ENCODE peak calls at places on chromosomes 2 and 18, in seven cellular contexts. Z is hepatocyte; J is CD8-positive, alpha-beta T cell; Y is breast epithelium; S is PC-9; A is adrenal gland; P is kidney epithelial cell. W is an unnamed sample. For H3K36me3, the result is how much of the 10 kb centered on the place peaks cover.

GRCh38 chr2:184053326-184053725 is 545.0 kb upstream of the ZNF804A start:
- DNase-seq in P (peak), Y (no peak), S (peak), Z (no peak), A (no peak), J (no peak), W (no peak)

GRCh38 chr2:65877331-65877791 is 445.0 kb upstream of the SPRED2 start:
- DNase-seq in Z (no peak), J (no peak), P (no peak), S (no peak), A (no peak), Y (no peak), W (no peak)

GRCh38 chr2:51918113-51918512 is 886.2 kb upstream of the NRXN1 start:
- DNase-seq in P (no peak), Y (no peak), S (no peak), Z (no peak), J (no peak), A (no peak), W (no peak)

GRCh38 chr2:39954346-39954745 is 175.3 kb upstream of the THUMPD2 start:
- DNase-seq in S (no peak), P (peak), A (no peak), Y (no peak), Z (no peak), J (no peak), W (no peak)

GRCh38 chr2:11738589-11739436 is 7.6 kb upstream of the LPIN1 start:
- DNase-seq in S (peak), A (peak), J (no peak), Y (no peak), Z (peak), P (no peak), W (peak)

GRCh38 chr2:17580319-17580715 is 39.8 kb downstream of the VSNL1 start:
- DNase-seq in S (no peak), Z (no peak), P (no peak), Y (no peak), J (no peak), A (no peak), W (no peak)

GRCh38 chr2:70006447-70006784 is 45.0 kb upstream of the ASPRV1 start:
- DNase-seq in Y (no peak), J (no peak), P (no peak), Z (no peak), A (peak), S (no peak), W (no peak)

GRCh38 chr2:182868423-182868822 is 2.0 kb upstream of the FRZB start:
- DNase-seq in A (no peak), Z (no peak), S (no peak), Y (no peak), P (no peak), J (no peak), W (no peak)

GRCh38 chr18:50748243-50749229 is 71.3 kb downstream of the MRO start:
- DNase-seq in Z (peak), A (no peak), P (no peak), S (no peak), J (no peak), Y (no peak), W (no peak)

GRCh38 chr2:23541453-23542334 is 156.7 kb downstream of the KLHL29 start:
- DNase-seq in Y (no peak), A (peak), J (no peak), P (no peak), Z (peak), S (no peak), W (no peak)

GRCh38 chr2:38274286-38275276 is 102.5 kb downstream of the ATL2 start:
- DNase-seq in Z (peak), Y (no peak), J (no peak), S (peak), P (peak), A (peak), W (no peak)

GRCh38 chr2:158923180-158923594 is 45.3 kb upstream of the TANC1 start:
- DNase-seq in Z (peak), P (no peak), J (no peak), Y (no peak), S (peak), A (no peak), W (no peak)

GRCh38 chr2:66805136-66805535 is 370.2 kb downstream of the MEIS1 start:
- DNase-seq in J (no peak), Y (no peak), Z (peak), P (no peak), A (no peak), S (no peak), W (no peak)

GRCh38 chr18:47595816-47596501 is 334.5 kb downstream of the SMAD2 start:
- DNase-seq in Z (no peak), A (no peak), S (no peak), Y (no peak), J (no peak), P (no peak), W (no peak)
- TF ChIP-seq CTCF in Z (peak), A (no peak), S (peak), Y (no peak), J (no peak), P (peak), W (no peak)

GRCh38 chr2:157872791-157873190 is 3.3 kb downstream of the ACVR1 start:
- DNase-seq in Y (no peak), J (no peak), A (no peak), S (no peak), Z (no peak), P (no peak), W (no peak)

GRCh38 chr2:157874997-157875719 is 972 bp downstream of the ACVR1 start:
- DNase-seq in A (peak), J (peak), Y (no peak), S (peak), Z (peak), P (no peak), W (peak)

GRCh38 chr2:157875720-157876065 is 437 bp downstream of the ACVR1 start:
- DNase-seq in J (peak), A (peak), Z (peak), P (no peak), Y (peak), S (no peak), W (peak)

GRCh38 chr2:157876066-157876770 is at the start of gene ACVR1:
- DNase-seq in Z (peak), S (peak), J (peak), Y (peak), A (peak), P (peak), W (peak)

DNA sequence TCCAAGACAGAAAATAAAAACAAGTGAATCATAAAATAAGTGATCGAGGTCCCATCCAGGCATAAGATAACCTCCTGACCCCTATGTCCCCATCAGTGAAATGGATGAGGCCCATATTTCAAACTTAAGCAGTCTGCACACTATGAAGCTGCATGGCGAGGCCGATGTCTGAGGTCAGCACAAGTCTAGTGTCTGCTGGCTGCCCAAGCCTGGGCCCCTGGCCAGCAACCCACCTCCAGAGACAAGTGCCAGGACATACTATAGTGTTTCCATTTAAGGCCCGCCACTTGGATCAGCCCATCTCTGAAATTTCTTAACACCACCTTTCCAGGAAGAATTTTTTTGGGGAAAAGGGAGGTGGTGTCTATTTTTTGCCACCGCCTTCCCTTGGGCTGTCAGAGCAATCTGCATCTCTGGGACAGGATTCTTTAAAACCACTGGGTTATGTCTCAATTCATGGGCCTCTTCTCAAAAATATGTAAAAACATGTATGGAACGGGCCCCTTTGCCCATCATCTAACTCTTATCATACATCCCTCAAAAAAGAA is 1.8 kb downstream of the ACVR1 start:
- DNase-seq in S (no peak), A (peak), P (no peak), J (no peak), Y (no peak), Z (no peak), W (no peak)
- H3K4me3 ChIP-seq in S (peak), A (peak), P (peak), J (no peak), Y (peak), Z (peak), W (peak)

GRCh38 chr2:27661371-27661770 is 2.0 kb downstream of the SUPT7L start:
- DNase-seq in Y (no peak), J (no peak), S (no peak), Z (no peak), A (no peak), P (no peak), W (no peak)
- H3K36me3 ChIP-seq in Y (under half), J (under half), S (under half), Z (under half), A (under half), P (under half), W (under half)

GRCh38 chr2:96239745-96240264 is 26.0 kb downstream of the TMEM127 start:
- DNase-seq in Y (no peak), Z (no peak), A (no peak), J (no peak), S (no peak), P (no peak), W (no peak)

GRCh38 chr2:96239091-96239490 is 26.7 kb downstream of the TMEM127 start:
- DNase-seq in A (no peak), S (no peak), P (no peak), J (no peak), Z (no peak), Y (no peak), W (no peak)

GRCh38 chr2:96241901-96242611 is 23.7 kb downstream of the TMEM127 start:
- DNase-seq in Y (no peak), J (peak), A (peak), S (no peak), Z (no peak), P (no peak), W (no peak)

GRCh38 chr2:96240341-96241038 is 25.3 kb downstream of the TMEM127 start:
- DNase-seq in J (no peak), P (no peak), Y (no peak), A (no peak), Z (no peak), S (no peak), W (no peak)

DNA sequence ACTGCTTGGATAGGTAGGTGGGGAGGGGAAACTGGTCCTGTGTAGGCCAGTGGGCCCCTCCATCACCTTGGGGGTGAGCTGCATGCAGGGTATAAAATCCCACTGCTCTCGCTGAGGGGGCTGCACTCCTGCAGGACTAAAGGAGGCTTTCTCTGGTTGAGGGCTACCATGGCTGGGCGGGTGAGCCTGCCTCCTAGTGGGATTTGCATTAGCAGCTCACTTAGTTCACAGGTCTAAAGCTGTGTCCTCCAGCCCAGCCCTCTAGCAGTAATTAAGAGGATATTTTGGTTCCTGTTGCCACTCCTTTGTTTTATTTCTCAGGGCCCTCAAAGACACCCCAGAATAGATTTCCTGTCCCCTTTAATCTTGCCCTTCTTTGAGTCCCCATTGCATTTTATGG is 24.6 kb downstream of the TMEM127 start:
- DNase-seq in J (no peak), A (no peak), Z (no peak), P (no peak), Y (no peak), S (no peak), W (no peak)
- TF ChIP-seq CTCF in J (no peak), A (no peak), Z (no peak), P (no peak), Y (no peak), S (no peak), W (no peak)

DNA sequence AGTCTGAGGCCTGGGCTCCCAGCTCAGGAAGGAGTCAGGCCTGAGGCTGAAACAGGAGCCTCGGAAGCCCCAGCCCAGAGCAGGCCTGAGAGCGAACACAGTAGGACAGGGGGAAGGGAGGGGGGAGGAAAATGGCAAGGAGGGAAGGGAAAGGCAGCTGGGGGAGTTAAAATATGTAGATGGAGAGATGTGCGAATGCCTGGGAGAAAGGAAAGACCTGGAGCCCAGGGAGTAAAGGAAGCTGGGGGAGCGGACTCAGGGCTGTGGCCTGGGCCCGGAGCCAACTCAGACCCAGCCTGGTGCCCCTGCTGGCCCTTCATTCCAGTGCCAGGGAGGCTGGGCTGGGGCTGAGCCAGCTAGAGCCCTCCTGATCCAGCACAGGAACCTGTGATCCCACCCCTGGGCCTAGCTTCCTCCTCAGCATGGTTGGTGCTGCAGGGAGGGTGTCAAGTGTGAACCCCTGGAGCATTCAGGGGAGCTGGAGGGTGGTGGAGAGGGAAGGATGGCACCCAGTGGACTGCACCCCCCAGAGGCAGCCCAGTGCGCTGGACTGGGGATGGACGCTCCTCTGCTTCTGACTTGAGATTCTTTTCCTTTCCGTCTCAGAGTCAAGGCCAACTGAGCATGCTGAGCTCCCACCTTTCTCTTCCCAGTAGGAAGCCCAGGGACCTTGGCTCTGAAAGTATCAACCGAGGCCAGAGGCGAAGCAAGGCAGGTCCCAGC is 46.3 kb downstream of the EMX1 start:
- DNase-seq in A (no peak), J (no peak), Y (no peak), Z (peak), S (no peak), P (no peak), W (no peak)
- H3K4me3 ChIP-seq in A (no peak), J (no peak), Y (no peak), Z (no peak), S (no peak), P (no peak), W (no peak)

GRCh38 chr2:8790739-8791162 is 46.7 kb downstream of the KIDINS220 start:
- DNase-seq in P (no peak), J (no peak), Y (no peak), A (no peak), Z (no peak), S (no peak), W (no peak)

GRCh38 chr2:8786463-8786862 is 51.0 kb downstream of the KIDINS220 start:
- DNase-seq in P (no peak), S (no peak), Y (no peak), J (no peak), A (no peak), Z (no peak), W (no peak)
- H3K36me3 ChIP-seq in P (under half), S (under half), Y (under half), J (under half), A (under half), Z (under half), W (half or more)